ENCODE peak calls at places on chromosomes 5 and 9, in four cellular contexts. K is Caco-2; L is CD8-positive, alpha-beta T cell; S is dorsolateral prefrontal cortex. P is an unnamed sample.

GRCh38 chr5:102722930-102723329 is 32.2 kb upstream of the PAM start:
- DNase-seq in K (no peak), L (no peak), S (no peak), P (no peak)

GRCh38 chr5:33370135-33370472 is 70.7 kb upstream of the TARS1 start:
- DNase-seq in K (no peak), L (no peak), S (no peak), P (no peak)

GRCh38 chr5:134374234-134374633 is 2.9 kb downstream of the UBE2B start:
- DNase-seq in K (no peak), L (no peak), S (no peak), P (no peak)

GRCh38 chr9:136791466-136792276 is 527 bp downstream of the TMEM141 start:
- DNase-seq in K (peak; percentile 83), L (peak; percentile 69), S (no peak), P (peak; percentile 53)

GRCh38 chr5:23033864-23034263 is 180.7 kb upstream of the CDH12 start:
- DNase-seq in K (no peak), L (no peak), S (no peak), P (no peak)

GRCh38 chr5:2134543-2135299 is 252.0 kb upstream of the IRX4 start:
- DNase-seq in K (no peak), L (no peak), S (no peak), P (no peak)

GRCh38 chr9:121133104-121133816 is 58.5 kb downstream of the CNTRL start:
- DNase-seq in K (peak; percentile 73), L (peak; percentile 78), S (no peak), P (no peak)

GRCh38 chr5:123090641-123091257 is 1.7 kb downstream of the PRDM6 start:
- DNase-seq in K (no peak), L (no peak), S (no peak), P (no peak)

GRCh38 chr5:43874772-43875171 is 271.8 kb downstream of the NNT start:
- DNase-seq in K (no peak), L (no peak), S (no peak), P (no peak)

GRCh38 chr9:23747088-23747748 is 78.8 kb downstream of the ELAVL2 start:
- DNase-seq in K (no peak), L (no peak), S (no peak), P (no peak)

GRCh38 chr5:159921721-159922120 is 5.4 kb downstream of the ADRA1B start:
- DNase-seq in K (no peak), L (no peak), S (no peak), P (no peak)

GRCh38 chr5:1111727-1112289 is at the start of gene SLC12A7:
- DNase-seq in K (peak; percentile 65), L (peak; percentile 72), S (no peak), P (peak; percentile 35)

GRCh38 chr5:78890663-78891379 is 94.3 kb downstream of the ARSB start:
- DNase-seq in K (no peak), L (no peak), S (no peak), P (no peak)

GRCh38 chr5:15791859-15792258 is 291.9 kb downstream of the FBXL7 start:
- DNase-seq in K (no peak), L (no peak), S (no peak), P (no peak)

GRCh38 chr5:15796557-15796956 is 296.6 kb downstream of the FBXL7 start:
- DNase-seq in K (no peak), L (no peak), S (no peak), P (no peak)

GRCh38 chr5:15797116-15797515 is 297.1 kb downstream of the FBXL7 start:
- DNase-seq in K (no peak), L (no peak), S (no peak), P (no peak)

GRCh38 chr5:15796096-15796495 is 296.1 kb downstream of the FBXL7 start:
- DNase-seq in K (no peak), L (no peak), S (no peak), P (no peak)

DNA sequence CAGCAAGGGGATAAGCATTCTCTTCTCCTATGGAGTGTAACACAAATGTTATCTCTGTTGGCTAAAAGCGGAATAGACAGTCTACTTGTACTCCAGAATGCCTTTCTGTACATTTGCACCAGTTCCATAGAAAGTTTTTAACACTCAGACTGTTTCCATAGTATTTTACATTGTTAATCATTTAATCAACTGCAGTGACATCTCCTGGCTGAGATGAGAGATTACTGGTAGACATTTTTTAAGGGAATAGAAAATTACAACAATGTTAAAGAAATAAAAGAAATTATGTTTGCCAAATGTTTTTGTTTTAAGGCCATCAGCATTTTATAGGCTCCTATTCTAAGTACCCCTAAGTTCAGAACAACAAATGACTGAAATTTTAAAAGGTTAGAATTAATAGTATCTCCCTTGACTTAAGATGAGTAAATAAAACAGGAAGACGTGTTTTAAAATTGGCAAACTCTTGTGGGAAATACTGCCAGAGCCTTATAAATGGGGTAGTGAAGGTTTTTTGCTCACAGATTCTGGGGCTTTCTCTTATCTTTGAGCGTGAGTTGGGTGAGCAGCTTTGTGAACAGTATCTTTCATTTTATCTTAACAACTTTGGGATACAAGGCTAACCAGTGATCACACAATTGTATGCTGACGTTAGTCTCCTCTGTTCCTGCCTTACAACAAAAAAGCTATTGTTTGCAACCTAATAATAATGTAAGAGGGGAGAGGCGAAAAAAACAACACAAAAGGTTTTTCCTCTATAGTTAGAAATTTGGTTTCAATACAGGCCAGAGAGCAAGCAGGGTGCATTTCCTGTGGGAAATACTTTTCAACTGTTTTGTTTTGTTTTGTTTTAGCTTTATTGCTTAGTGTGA is 294.4 kb downstream of the FBXL7 start:
- DNase-seq in K (no peak), L (no peak), S (no peak), P (no peak)
- TF ChIP-seq CTCF in K (no peak), L (no peak), S (peak; percentile 59), P (peak; percentile 47)

GRCh38 chr5:73496984-73497457 is 1.2 kb upstream of the BTF3 start:
- DNase-seq in K (no peak), L (no peak), S (no peak), P (no peak)
- TF ChIP-seq CTCF in K (peak; percentile 43), L (no peak), S (no peak), P (peak; percentile 72)

DNA sequence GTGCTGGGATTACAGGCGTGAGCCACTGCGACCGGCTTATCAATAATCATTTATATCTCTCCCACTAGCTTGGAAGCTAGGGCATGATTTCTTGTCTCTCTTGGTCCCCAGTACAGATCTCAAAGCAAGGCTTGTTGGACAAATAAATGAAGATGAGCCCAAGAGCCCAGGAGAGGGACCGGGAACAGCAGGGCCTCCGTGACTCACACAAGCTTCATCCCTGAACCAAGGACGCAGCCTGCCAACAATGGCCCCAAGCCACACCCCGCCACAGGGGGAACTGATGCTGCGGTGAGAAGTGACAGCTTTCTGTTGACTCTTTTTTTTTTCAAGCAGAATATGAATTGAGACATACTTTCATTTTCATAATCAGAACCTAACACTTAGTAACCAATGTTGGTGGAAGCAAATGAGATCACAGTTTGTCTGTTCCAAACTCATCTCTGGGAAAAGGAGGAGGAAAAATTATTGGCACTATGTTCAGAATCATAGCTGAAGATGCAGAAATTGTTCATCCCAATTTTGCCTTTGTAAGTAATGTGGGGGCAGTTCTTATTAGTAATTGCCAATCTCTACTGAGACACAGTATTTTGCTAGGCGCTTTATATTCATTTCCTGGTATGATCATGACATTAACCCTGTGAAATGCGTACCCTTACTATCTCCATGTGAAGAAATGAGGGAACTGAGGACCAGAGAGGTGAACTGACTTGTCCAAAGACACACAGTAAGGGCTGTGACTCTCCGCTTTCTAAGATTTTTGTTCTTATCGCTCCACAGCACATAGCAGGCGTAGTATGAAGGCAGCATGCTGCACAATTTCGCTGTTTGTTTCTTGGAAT is 6.6 kb upstream of the DUSP1 start:
- DNase-seq in K (peak; percentile 79), L (peak; percentile 82), S (peak; percentile 59), P (no peak)
- TF ChIP-seq CTCF in K (no peak), L (no peak), S (no peak), P (no peak)

GRCh38 chr9:85043248-85043647 is 373.7 kb downstream of the NTRK2 start:
- DNase-seq in K (no peak), L (no peak), S (peak; percentile 42), P (no peak)

GRCh38 chr9:85040141-85040540 is 370.6 kb downstream of the NTRK2 start:
- DNase-seq in K (no peak), L (no peak), S (peak; percentile 53), P (no peak)

GRCh38 chr9:85041737-85042136 is 372.2 kb downstream of the NTRK2 start:
- DNase-seq in K (no peak), L (no peak), S (no peak), P (no peak)

GRCh38 chr9:85038824-85039540 is 369.5 kb downstream of the NTRK2 start:
- DNase-seq in K (no peak), L (no peak), S (peak; percentile 75), P (no peak)

DNA sequence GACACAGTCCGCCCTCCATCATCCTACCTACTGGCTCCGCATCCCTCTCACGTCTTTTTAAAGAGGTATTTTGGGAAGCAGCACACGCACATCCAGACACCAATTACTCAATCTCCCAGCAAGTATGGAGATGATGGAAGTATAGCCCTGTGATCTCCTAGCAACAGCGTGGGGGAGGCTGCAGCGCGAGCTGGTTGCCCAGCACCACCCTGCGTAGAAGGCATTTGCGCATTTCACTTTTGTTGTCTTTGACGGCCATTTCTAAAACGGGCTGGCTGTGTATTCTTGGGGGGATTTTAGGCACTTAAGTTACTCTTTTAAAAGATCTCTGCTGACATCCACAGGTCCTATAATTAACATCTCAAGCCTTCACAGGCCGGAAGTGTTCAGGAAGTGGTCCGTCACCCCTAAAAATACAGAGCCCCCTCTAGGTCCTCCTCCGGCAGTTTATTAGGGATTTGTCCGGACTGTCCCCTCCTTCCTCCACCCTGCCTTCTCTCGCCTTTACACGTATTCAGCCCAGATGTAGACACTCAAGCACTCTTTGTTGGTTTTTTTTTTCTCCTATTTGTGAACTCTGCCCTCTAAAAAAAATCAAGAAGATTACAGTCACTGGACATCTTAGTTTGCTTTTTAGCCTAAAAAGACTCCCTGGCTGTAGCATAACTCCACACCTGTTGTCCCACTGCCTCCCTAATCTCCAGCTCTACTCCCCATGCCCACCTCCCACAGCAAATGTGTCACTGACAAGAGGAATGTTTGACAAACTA is 371.5 kb downstream of the NTRK2 start:
- DNase-seq in K (no peak), L (no peak), S (peak; percentile 92), P (peak; percentile 36)
- TF ChIP-seq CTCF in K (no peak), L (no peak), S (peak; percentile 18), P (no peak)

GRCh38 chr9:133910855-133911514 is 81.1 kb downstream of the VAV2 start:
- DNase-seq in K (no peak), L (no peak), S (no peak), P (no peak)
- TF ChIP-seq CTCF in K (no peak), L (no peak), S (no peak), P (no peak)

GRCh38 chr9:34664281-34665108 is 2.0 kb upstream of the CCL27 start:
- DNase-seq in K (peak; percentile 68), L (peak; percentile 63), S (peak; percentile 61), P (peak; percentile 74)
- TF ChIP-seq CTCF in K (peak; percentile 38), L (peak; percentile 85), S (peak; percentile 66), P (peak; percentile 66)

GRCh38 chr9:127779136-127779981 is 893 bp upstream of the SH2D3C start:
- DNase-seq in K (no peak), L (peak; percentile 42), S (no peak), P (no peak)

GRCh38 chr9:127780126-127780885 is 1.8 kb upstream of the SH2D3C start:
- DNase-seq in K (no peak), L (no peak), S (peak; percentile 58), P (peak; percentile 30)

GRCh38 chr9:127777368-127777960 is 1.0 kb downstream of the SH2D3C start:
- DNase-seq in K (no peak), L (no peak), S (no peak), P (no peak)

GRCh38 chr9:127776919-127777280 is 1.6 kb downstream of the SH2D3C start:
- DNase-seq in K (no peak), L (no peak), S (no peak), P (no peak)

GRCh38 chr9:127778280-127779135 is at the start of gene SH2D3C:
- DNase-seq in K (no peak), L (no peak), S (no peak), P (no peak)
- TF ChIP-seq CTCF in K (no peak), L (no peak), S (no peak), P (no peak)

P was measured in neural crest cell.